ENCODE peak calls at places on chromosomes 2 and 18, in five cellular contexts. R is mucosa of descending colon; X is stimulated activated CD8-positive, alpha-beta memory T cell treated with anti-CD3 and anti-CD28 coated beads, Interleukin-2, amount 100 ng/mL, for 1 hour; Q is T47D; I is T1000. W is an unnamed sample.

GRCh38 chr2:210660-211059 is 53.2 kb downstream of the SH3YL1 start:
- DNase-seq in R (no peak), I (no peak), Q (no peak), X (no peak), W (no peak)

GRCh38 chr2:96203130-96204028 is 5.2 kb downstream of the STARD7 start:
- DNase-seq in X (no peak), I (no peak), Q (no peak), R (no peak), W (no peak)

GRCh38 chr2:193279361-193279760 is 1084.6 kb upstream of the TMEFF2 start:
- DNase-seq in I (no peak), R (no peak), X (no peak), Q (no peak), W (no peak)

GRCh38 chr18:29012364-29012763 is 835.4 kb upstream of the CDH2 start:
- DNase-seq in X (no peak), Q (no peak), R (no peak), I (no peak), W (no peak)

GRCh38 chr2:228747478-228747877 is 523.6 kb downstream of the PID1 start:
- DNase-seq in R (no peak), I (no peak), Q (no peak), X (no peak), W (no peak)

GRCh38 chr2:119108186-119108585 is 50.4 kb downstream of the C1QL2 start:
- DNase-seq in R (no peak), I (no peak), X (no peak), Q (no peak), W (no peak)

GRCh38 chr2:193965263-193965662 is 1691.8 kb upstream of the SLC39A10 start:
- DNase-seq in Q (no peak), R (no peak), X (no peak), I (no peak), W (no peak)

GRCh38 chr2:20516646-20517341 is 69.9 kb downstream of the RHOB start:
- DNase-seq in R (no peak), I (no peak), X (no peak), Q (no peak), W (peak)